ENCODE peak calls at places on chromosomes 16 and 17, in five cellular contexts. E is Peyer's patch, K is IMR-90, I is endodermal cell, R is cardiac muscle cell. H is an unnamed sample.

GRCh38 chr17:80252871-80253270 is 7.8 kb upstream of the RNF213 start:
- DNase-seq in E (peak; percentile 88), I (peak; percentile 91), R (peak; percentile 41), K (no peak), H (peak; percentile 78)

GRCh38 chr17:82345151-82345976 is 11.8 kb upstream of the SECTM1 start:
- DNase-seq in R (no peak), E (no peak), I (no peak), K (no peak), H (no peak)

GRCh38 chr17:50396261-50397110 is 837 bp downstream of the LRRC59 start:
- DNase-seq in E (peak; percentile 74), I (peak; percentile 62), R (peak; percentile 43), K (peak; percentile 56), H (no peak)

GRCh38 chr16:51637744-51638100 is 486.7 kb upstream of the SALL1 start:
- DNase-seq in I (no peak), R (no peak), K (no peak), E (no peak), H (no peak)

GRCh38 chr17:73397278-73397826 is 85.6 kb upstream of the CDC42EP4 start:
- DNase-seq in I (no peak), R (no peak), E (no peak), K (no peak), H (no peak)

GRCh38 chr16:89557230-89557935 is 3.1 kb upstream of the RPL13 start:
- DNase-seq in E (peak; percentile 91), K (peak; percentile 80), R (peak; percentile 83), I (peak; percentile 98), H (peak; percentile 61)

GRCh38 chr16:23642246-23642774 is 1.0 kb downstream of the DCTN5 start:
- DNase-seq in R (no peak), I (no peak), E (no peak), K (no peak), H (no peak)

GRCh38 chr16:61654962-61655361 is 381.3 kb downstream of the CDH8 start:
- DNase-seq in R (no peak), I (no peak), K (no peak), E (no peak), H (no peak)

GRCh38 chr16:52316241-52316640 is 230.7 kb downstream of the TOX3 start:
- DNase-seq in R (no peak), E (no peak), K (no peak), I (no peak), H (no peak)

GRCh38 chr17:75764417-75764710 is 628 bp downstream of the GALK1 start:
- DNase-seq in I (no peak), R (no peak), K (no peak), E (no peak), H (no peak)

GRCh38 chr16:88695218-88695617 is 8.9 kb upstream of the SNAI3 start:
- DNase-seq in I (no peak), K (no peak), E (no peak), R (no peak), H (no peak)

GRCh38 chr17:82372063-82372590 is 562 bp downstream of the UTS2R start:
- DNase-seq in R (no peak), E (no peak), I (no peak), K (no peak), H (no peak)

GRCh38 chr16:84040823-84041391 is 1.7 kb downstream of the SLC38A8 start:
- DNase-seq in I (no peak), E (no peak), K (peak; percentile 41), R (no peak), H (no peak)

GRCh38 chr16:79969458-79969857 is 368.9 kb upstream of the MAF start:
- DNase-seq in R (no peak), E (no peak), I (no peak), K (no peak), H (no peak)

GRCh38 chr17:67215991-67216421 is 29.0 kb downstream of the HELZ start:
- DNase-seq in E (no peak), K (no peak), I (no peak), R (no peak), H (no peak)

GRCh38 chr16:89909777-89910716 is 8.6 kb upstream of the MC1R start:
- DNase-seq in K (peak; percentile 64), E (peak; percentile 85), R (peak; percentile 75), I (peak; percentile 94), H (peak; percentile 58)

GRCh38 chr16:23509763-23510153 is 536 bp downstream of the GGA2 start:
- DNase-seq in K (peak; percentile 39), E (peak; percentile 60), R (peak; percentile 72), I (peak; percentile 66), H (peak; percentile 16)

GRCh38 chr16:1749152-1750117 is 21.9 kb downstream of the NME3 start:
- DNase-seq in R (no peak), K (peak; percentile 25), E (no peak), I (no peak), H (no peak)

GRCh38 chr16:81623365-81624102 is 155.6 kb upstream of the PLCG2 start:
- DNase-seq in I (peak; percentile 78), E (peak; percentile 81), R (peak; percentile 61), K (peak; percentile 43), H (no peak)

GRCh38 chr16:72124761-72125634 is 31.4 kb downstream of the DHX38 start:
- DNase-seq in K (peak; percentile 69), R (peak; percentile 75), E (peak; percentile 77), I (peak; percentile 96), H (peak; percentile 37)

GRCh38 chr17:55418369-55419268 is 3.0 kb downstream of the MMD start:
- DNase-seq in R (no peak), K (no peak), E (no peak), I (no peak), H (no peak)

GRCh38 chr17:58658804-58659713 is 32.8 kb downstream of the TEX14 start:
- DNase-seq in R (peak; percentile 93), K (peak; percentile 99), I (peak; percentile 97), E (peak; percentile 91), H (peak; percentile 57)

GRCh38 chr17:63700528-63701441 is 860 bp upstream of the LIMD2 start:
- DNase-seq in E (peak; percentile 75), R (peak; percentile 53), I (peak; percentile 86), K (peak; percentile 29), H (peak; percentile 45)

GRCh38 chr17:78963378-78963777 is 16.3 kb downstream of the LGALS3BP start:
- DNase-seq in I (no peak), R (no peak), K (no peak), E (no peak), H (no peak)

GRCh38 chr16:56321159-56321558 is 104.2 kb downstream of the AMFR start:
- DNase-seq in E (no peak), I (no peak), K (no peak), R (no peak), H (no peak)

GRCh38 chr17:81825841-81826471 is 7.1 kb downstream of the MCRIP1 start:
- DNase-seq in I (peak; percentile 78), E (no peak), K (no peak), R (no peak), H (no peak)

GRCh38 chr16:71565812-71566700 is 10.8 kb downstream of the TAT start:
- DNase-seq in K (no peak), E (no peak), R (no peak), I (no peak), H (no peak)

GRCh38 chr16:50438041-50438437 is 69.3 kb upstream of the BRD7 start:
- DNase-seq in R (no peak), I (peak; percentile 31), E (no peak), K (no peak), H (no peak)

GRCh38 chr17:65043802-65044201 is 12.7 kb downstream of the GNA13 start:
- DNase-seq in R (no peak), K (no peak), I (no peak), E (no peak), H (no peak)

GRCh38 chr16:69867796-69868565 is 83.2 kb upstream of the CLEC18A start:
- DNase-seq in R (no peak), I (no peak), K (no peak), E (no peak), H (no peak)

GRCh38 chr17:65170839-65171238 is 33.7 kb downstream of the RGS9 start:
- DNase-seq in I (no peak), R (no peak), E (no peak), K (peak; percentile 55), H (no peak)

GRCh38 chr16:29290631-29291247 is 115.8 kb downstream of the NPIPB11 start:
- DNase-seq in E (peak; percentile 97), R (peak; percentile 84), I (peak; percentile 94), K (peak; percentile 92), H (no peak)

GRCh38 chr17:44607836-44608690 is 48.2 kb upstream of the MEIOC start:
- DNase-seq in K (peak; percentile 74), I (peak; percentile 87), E (no peak), R (no peak), H (no peak)

DNA sequence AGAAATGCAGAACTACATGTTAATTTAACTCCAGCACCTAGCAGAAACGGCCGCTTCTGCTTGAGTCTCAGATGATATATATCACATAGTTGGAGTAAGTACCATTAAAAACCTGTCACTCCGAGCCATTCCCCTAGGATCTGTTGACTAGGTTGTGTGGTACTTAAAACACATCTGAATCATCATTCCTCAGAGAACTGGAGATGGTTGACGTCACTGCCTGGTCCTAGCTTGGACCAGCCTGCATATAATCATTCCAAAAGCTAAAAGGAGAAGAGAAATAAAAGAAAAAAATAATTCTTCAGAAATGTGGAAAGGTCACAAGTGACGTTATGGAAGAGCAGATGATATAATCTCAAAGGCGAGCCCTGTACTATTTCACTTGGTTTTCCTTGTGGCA is 31.3 kb upstream of the RASL10B start:
- DNase-seq in R (no peak), I (no peak), E (no peak), K (peak; percentile 24), H (no peak)
- H3K9me3 ChIP-seq in R (no peaks in the 10 kb centered on the region), I (no peaks in the 10 kb centered on the region), E (no peaks in the 10 kb centered on the region), K (no peaks in the 10 kb centered on the region), H (no peaks in the 10 kb centered on the region)

GRCh38 chr16:77998350-77999023 is 23.9 kb upstream of the CLEC3A start:
- DNase-seq in I (no peak), K (no peak), R (no peak), E (no peak), H (no peak)
- H3K9me3 ChIP-seq in I (peaks cover 37% of the 10 kb centered on the region), K (peaks cover 13% of the 10 kb centered on the region), R (no peaks in the 10 kb centered on the region), E (no peaks in the 10 kb centered on the region), H (no peaks in the 10 kb centered on the region)

GRCh38 chr17:72117748-72118587 is 2.9 kb upstream of the SOX9 start:
- DNase-seq in R (no peak), E (no peak), I (peak; percentile 88), K (no peak), H (no peak)
- H3K9me3 ChIP-seq in R (no peaks in the 10 kb centered on the region), E (no peaks in the 10 kb centered on the region), I (no peaks in the 10 kb centered on the region), K (no peaks in the 10 kb centered on the region), H (no peaks in the 10 kb centered on the region)

DNA sequence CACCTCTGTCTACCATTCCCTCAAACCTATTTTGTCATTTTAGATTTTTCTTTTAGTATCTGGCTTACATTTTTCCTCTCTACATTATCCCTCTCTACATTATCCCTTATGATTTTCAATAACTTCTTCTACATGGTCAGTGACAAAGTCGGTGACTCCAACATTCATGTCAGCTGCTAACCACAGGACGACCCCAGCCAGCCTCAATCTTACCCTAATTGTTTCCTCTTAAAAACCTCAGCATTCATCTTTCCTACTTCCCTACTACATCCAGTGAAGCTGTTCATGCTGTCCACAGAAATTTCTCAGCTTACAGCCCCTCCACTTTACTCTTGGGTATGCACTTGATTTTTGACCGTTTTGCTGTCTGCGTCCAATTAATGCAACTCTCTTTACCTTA is 8.3 kb downstream of the MYH10 start:
- DNase-seq in I (no peak), R (no peak), E (no peak), K (no peak), H (no peak)
- H3K9me3 ChIP-seq in I (peaks cover 4% of the 10 kb centered on the region), R (no peaks in the 10 kb centered on the region), E (no peaks in the 10 kb centered on the region), K (no peaks in the 10 kb centered on the region), H (no peaks in the 10 kb centered on the region)

DNA sequence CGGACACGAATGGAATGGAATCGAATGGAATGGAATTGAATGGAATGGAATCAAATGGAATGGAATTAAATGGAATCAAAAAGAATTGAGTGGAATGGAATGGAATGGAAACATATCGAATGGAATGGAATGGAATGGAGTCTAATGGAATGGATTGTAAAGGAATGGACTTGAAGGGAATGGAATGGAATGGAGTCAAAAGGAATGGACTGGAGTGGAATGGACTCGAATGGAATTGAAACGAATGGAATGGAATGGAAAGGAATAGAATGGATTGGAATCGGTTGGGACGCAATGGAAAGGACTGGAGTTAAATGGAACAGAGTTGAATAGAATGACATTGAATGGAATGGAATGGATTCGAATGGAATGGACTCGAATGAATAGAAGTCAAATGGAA is 486.9 kb upstream of the WSB1 start:
- DNase-seq in I (no peak), K (no peak), R (no peak), E (no peak), H (no peak)
- H3K9me3 ChIP-seq in I (peaks cover 86% of the 10 kb centered on the region), K (peaks cover 2% of the 10 kb centered on the region), R (peaks cover 5% of the 10 kb centered on the region), E (peaks cover 44% of the 10 kb centered on the region), H (no peaks in the 10 kb centered on the region)

H was measured in T-helper 17 cell.